ENCODE peak calls at places on chromosomes 5 and 9, in eight cellular contexts. B, Q, V, S, J, X, U and O are unnamed samples.

GRCh38 chr5:173689713-173690360 is 73.4 kb upstream of the BOD1 start:
- DNase-seq in B (no peak), Q (no peak), V (peak), S (no peak), J (no peak), X (no peak), U (peak), O (peak)

GRCh38 chr5:88470746-88471145 is 202.1 kb upstream of the TMEM161B start:
- DNase-seq in B (no peak), Q (no peak), V (peak), S (no peak), J (no peak), X (no peak), U (no peak), O (no peak)

GRCh38 chr5:52776116-52776515 is 11.6 kb upstream of the ITGA1 start:
- DNase-seq in B (no peak), Q (no peak), V (no peak), S (no peak), J (no peak), X (no peak), U (no peak), O (no peak)

GRCh38 chr5:759781-760362 is 24.7 kb downstream of the ZDHHC11B start:
- DNase-seq in B (no peak), Q (peak), V (no peak), S (peak), J (no peak), X (no peak), U (no peak), O (no peak)

GRCh38 chr5:175351126-175351525 is 92.9 kb downstream of the DRD1 start:
- DNase-seq in B (no peak), Q (no peak), V (no peak), S (no peak), J (no peak), X (no peak), U (no peak), O (no peak)

GRCh38 chr9:130668694-130669093 is 4.3 kb downstream of the PRDM12 start:
- DNase-seq in B (no peak), Q (no peak), V (no peak), S (no peak), J (no peak), X (no peak), U (no peak), O (no peak)

GRCh38 chr9:69173891-69174644 is at the start of gene TJP2:
- DNase-seq in B (no peak), Q (peak), V (peak), S (peak), J (no peak), X (peak), U (peak), O (no peak)

GRCh38 chr5:42858031-42858643 is 46.4 kb upstream of the SELENOP start:
- DNase-seq in B (no peak), Q (no peak), V (no peak), S (no peak), J (no peak), X (no peak), U (no peak), O (no peak)

GRCh38 chr5:144142030-144142825 is 28.2 kb downstream of the YIPF5 start:
- DNase-seq in B (peak), Q (no peak), V (no peak), S (no peak), J (peak), X (peak), U (peak), O (peak)

GRCh38 chr5:55850839-55851674 is at the start of gene IL31RA:
- DNase-seq in B (no peak), Q (no peak), V (no peak), S (no peak), J (peak), X (no peak), U (peak), O (peak)

GRCh38 chr5:77876862-77877502 is 100.8 kb upstream of the TBCA start:
- DNase-seq in B (peak), Q (no peak), V (no peak), S (no peak), J (no peak), X (no peak), U (no peak), O (no peak)

GRCh38 chr5:55897905-55898304 is 46.7 kb downstream of the IL31RA start:
- DNase-seq in B (no peak), Q (no peak), V (no peak), S (peak), J (no peak), X (no peak), U (peak), O (no peak)

GRCh38 chr5:102910240-102911226 is 155.4 kb downstream of the PAM start:
- DNase-seq in B (peak), Q (no peak), V (no peak), S (no peak), J (peak), X (no peak), U (peak), O (peak)

GRCh38 chr9:88651682-88652633 is 117.0 kb downstream of the NXNL2 start:
- DNase-seq in B (peak), Q (peak), V (peak), S (no peak), J (peak), X (no peak), U (peak), O (peak)

GRCh38 chr5:170357853-170358497 is 31.2 kb downstream of the KCNMB1 start:
- DNase-seq in B (no peak), Q (peak), V (peak), S (no peak), J (no peak), X (no peak), U (no peak), O (no peak)

GRCh38 chr5:68169898-68170297 is 45.7 kb upstream of the PIK3R1 start:
- DNase-seq in B (no peak), Q (no peak), V (peak), S (no peak), J (no peak), X (no peak), U (peak), O (no peak)

GRCh38 chr9:116395409-116396037 is 241.9 kb downstream of the PAPPA start:
- DNase-seq in B (no peak), Q (no peak), V (no peak), S (no peak), J (no peak), X (no peak), U (no peak), O (no peak)

GRCh38 chr5:83173826-83174225 is 96.5 kb downstream of the XRCC4 start:
- DNase-seq in B (no peak), Q (no peak), V (no peak), S (no peak), J (no peak), X (no peak), U (no peak), O (no peak)

GRCh38 chr5:33650911-33651310 is 210.1 kb downstream of the TARS1 start:
- DNase-seq in B (no peak), Q (no peak), V (no peak), S (no peak), J (no peak), X (no peak), U (peak), O (no peak)

GRCh38 chr5:16957305-16958165 is 21.4 kb upstream of the MYO10 start:
- DNase-seq in B (no peak), Q (no peak), V (no peak), S (no peak), J (peak), X (no peak), U (peak), O (no peak)

GRCh38 chr9:93205045-93205768 is 21.3 kb downstream of the WNK2 start:
- DNase-seq in B (no peak), Q (peak), V (no peak), S (no peak), J (no peak), X (no peak), U (peak), O (no peak)

GRCh38 chr5:161391724-161392123 is 154.8 kb downstream of the GABRB2 start:
- DNase-seq in B (no peak), Q (no peak), V (no peak), S (no peak), J (no peak), X (no peak), U (no peak), O (no peak)

GRCh38 chr9:76634356-76635054 is 129.7 kb upstream of the PCA3 start:
- DNase-seq in B (no peak), Q (no peak), V (no peak), S (no peak), J (peak), X (no peak), U (peak), O (peak)

GRCh38 chr5:173581408-173582197 is 34.8 kb downstream of the BOD1 start:
- DNase-seq in B (peak), Q (no peak), V (peak), S (no peak), J (no peak), X (peak), U (peak), O (peak)

GRCh38 chr5:143064207-143064606 is 294.0 kb downstream of the ARHGAP26 start:
- DNase-seq in B (no peak), Q (no peak), V (no peak), S (no peak), J (no peak), X (no peak), U (no peak), O (no peak)

GRCh38 chr9:23663536-23663935 is 162.5 kb downstream of the ELAVL2 start:
- DNase-seq in B (peak), Q (no peak), V (no peak), S (no peak), J (no peak), X (no peak), U (no peak), O (no peak)

GRCh38 chr9:2257530-2257929 is 242.4 kb downstream of the SMARCA2 start:
- DNase-seq in B (no peak), Q (no peak), V (no peak), S (no peak), J (no peak), X (no peak), U (no peak), O (no peak)

GRCh38 chr5:174642816-174643405 is 81.5 kb upstream of the MSX2 start:
- DNase-seq in B (peak), Q (no peak), V (no peak), S (no peak), J (no peak), X (no peak), U (no peak), O (peak)

GRCh38 chr9:101449071-101449721 is 13.6 kb upstream of the ALDOB start:
- DNase-seq in B (peak), Q (peak), V (peak), S (peak), J (no peak), X (peak), U (peak), O (peak)

GRCh38 chr9:16521868-16522381 is 348.5 kb downstream of the BNC2 start:
- DNase-seq in B (no peak), Q (no peak), V (peak), S (no peak), J (no peak), X (no peak), U (peak), O (no peak)

GRCh38 chr5:158538506-158539074 is 561.1 kb downstream of the EBF1 start:
- DNase-seq in B (no peak), Q (no peak), V (no peak), S (no peak), J (no peak), X (no peak), U (no peak), O (no peak)

GRCh38 chr9:95574866-95575553 is 58.2 kb upstream of the PTCH1 start:
- DNase-seq in B (no peak), Q (no peak), V (no peak), S (no peak), J (no peak), X (no peak), U (no peak), O (no peak)

GRCh38 chr5:125064610-125065009 is 318.2 kb upstream of the ZNF608 start:
- DNase-seq in B (no peak), Q (no peak), V (no peak), S (no peak), J (no peak), X (no peak), U (no peak), O (no peak)

GRCh38 chr5:138033275-138033808 is 463 bp upstream of the FAM13B start:
- DNase-seq in B (peak), Q (no peak), V (no peak), S (no peak), J (no peak), X (no peak), U (no peak), O (no peak)